ENCODE peak calls at places on chromosomes 4 and X, in four cellular contexts. I, C, G and E are unnamed samples.

GRCh38 chr4:82825425-82825824 is 26.8 kb upstream of the SCD5 start:
- DNase-seq in I (no peak), C (no peak), G (no peak), E (no peak)

GRCh38 chrX:136586386-136586785 is 54.4 kb downstream of the VGLL1 start:
- DNase-seq in G (no peak), C (no peak), I (no peak), E (no peak)

GRCh38 chr4:40058121-40058520 is 1.5 kb downstream of the N4BP2 start:
- DNase-seq in G (no peak), C (no peak), I (no peak), E (no peak)

GRCh38 chr4:169315530-169316306 is 45.0 kb upstream of the SH3RF1 start:
- DNase-seq in I (no peak), G (no peak), C (no peak), E (peak; percentile 92)

GRCh38 chr4:181854142-181854541 is 389.1 kb upstream of the TENM3 start:
- DNase-seq in C (no peak), I (no peak), G (no peak), E (no peak)

GRCh38 chr4:171650543-171650942 is 162.7 kb upstream of the GALNTL6 start:
- DNase-seq in G (no peak), C (no peak), I (no peak), E (no peak)

GRCh38 chrX:103774070-103774642 is 2.5 kb upstream of the PLP1 start:
- DNase-seq in G (no peak), C (no peak), I (no peak), E (peak; percentile 52)

GRCh38 chr4:24604558-24605214 is 20.3 kb upstream of the DHX15 start:
- DNase-seq in G (no peak), I (no peak), C (no peak), E (no peak)

GRCh38 chr4:48008021-48008596 is 8.4 kb downstream of the CNGA1 start:
- DNase-seq in G (no peak), I (no peak), C (no peak), E (no peak)

GRCh38 chr4:53307210-53307609 is 58.7 kb downstream of the SCFD2 start:
- DNase-seq in I (no peak), G (no peak), C (no peak), E (no peak)
- H2AFZ ChIP-seq in I (no peak overlapping the region), G (no peak overlapping the region), C (no peak overlapping the region), E (no peak overlapping the region)

GRCh38 chr4:3252831-3253641 is 4.1 kb downstream of the MSANTD1 start:
- DNase-seq in I (no peak), C (no peak), G (no peak), E (no peak)
- TF ChIP-seq CHD1 in I (no peak), C (no peak), G (no peak), E (no peak)

DNA sequence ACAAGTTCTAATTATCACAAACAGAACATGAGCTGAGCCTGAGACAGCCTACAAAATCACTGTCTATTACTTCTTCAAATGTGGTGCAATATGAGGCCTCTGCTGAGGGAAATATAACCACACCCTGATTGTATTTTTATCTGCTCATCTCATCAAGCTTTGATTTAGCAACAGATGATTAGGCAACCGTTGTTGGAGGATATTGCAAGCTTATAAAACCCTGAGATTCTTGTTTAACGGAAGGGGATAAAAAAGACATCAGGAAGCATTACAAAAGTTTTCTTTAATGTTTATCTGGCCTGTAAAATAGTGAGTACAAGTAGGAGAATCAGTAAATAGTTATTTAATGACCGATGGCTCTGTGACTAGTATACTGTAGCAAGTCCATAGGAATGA is 108.5 kb downstream of the ZNF330 start:
- DNase-seq in C (no peak), I (no peak), G (no peak), E (peak; percentile 80)
- H2AFZ ChIP-seq in C (no peak overlapping the region), I (no peak overlapping the region), G (no peak overlapping the region), E (no peak overlapping the region)

DNA sequence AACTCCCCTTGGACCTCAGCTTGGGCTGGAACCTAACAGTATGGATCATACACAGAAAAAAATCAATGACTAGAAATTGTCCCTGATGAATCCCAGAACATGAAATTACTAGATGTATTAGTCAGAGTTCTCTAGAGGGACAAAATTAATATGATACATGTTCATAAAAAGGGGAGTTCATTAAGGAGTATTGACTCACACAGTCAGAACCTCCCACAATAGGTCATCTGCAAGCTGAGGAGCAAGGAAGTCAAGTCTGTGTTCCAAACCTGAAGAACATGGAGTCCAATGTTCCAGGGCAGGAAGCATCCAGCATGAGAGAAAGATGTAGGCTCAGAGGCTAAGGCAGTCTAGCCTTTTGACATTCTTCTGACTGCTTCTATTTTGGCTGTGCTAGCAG is 46.5 kb upstream of the KCTD8 start:
- DNase-seq in C (no peak), G (no peak), I (no peak), E (no peak)
- TF ChIP-seq CHD1 in C (no peak), G (no peak), I (no peak), E (no peak)

GRCh38 chr4:68372588-68372987 is 22.7 kb upstream of the YTHDC1 start:
- DNase-seq in C (no peak), I (no peak), G (no peak), E (peak; percentile 40)

GRCh38 chr4:68378226-68378625 is 28.3 kb upstream of the YTHDC1 start:
- DNase-seq in C (no peak), G (no peak), I (no peak), E (no peak)

GRCh38 chr4:68373513-68373912 is 23.6 kb upstream of the YTHDC1 start:
- DNase-seq in I (no peak), C (no peak), G (peak; percentile 77), E (peak; percentile 67)

GRCh38 chr4:68375667-68376559 is 26.0 kb upstream of the YTHDC1 start:
- DNase-seq in C (peak; percentile 13), I (no peak), G (no peak), E (peak; percentile 64)
- H2AFZ ChIP-seq in C (no peak overlapping the region), I (no peak overlapping the region), G (peak overlapping the region; percentile 64), E (peak overlapping the region; percentile 77)

GRCh38 chrX:19179389-19179788 is 57.1 kb upstream of the ADGRG2 start:
- DNase-seq in C (no peak), G (no peak), I (no peak), E (no peak)
- TF ChIP-seq CHD1 in C (no peak), G (no peak), I (no peak), E (no peak)